ENCODE peak calls at places on chromosomes 13 and 19, in ten cellular contexts. C is M059J; B is activated CD4-positive, alpha-beta T cell treated with anti-CD3 and anti-CD28 coated beads for 48 hours; K is HuH-7; E is COLO829; P is GM20000; I is amniotic stem cell; S is small intestine; R is fibroblast of lung; D is lower leg skin. F is an unnamed sample.

GRCh38 chr13:50527612-50528509 is 315.6 kb downstream of the DLEU7 start:
- DNase-seq in R (no peak), D (no peak), C (peak), I (no peak), B (peak), K (no peak), E (no peak), P (no peak), S (no peak), F (no peak)

GRCh38 chr13:44305845-44306244 is 67.8 kb upstream of the SERP2 start:
- DNase-seq in S (no peak), R (peak), D (no peak), I (no peak), K (no peak), B (no peak), C (peak), E (no peak), P (no peak), F (no peak)

GRCh38 chr13:44211286-44211685 is 162.3 kb upstream of the SERP2 start:
- DNase-seq in C (no peak), B (no peak), R (no peak), K (no peak), D (no peak), I (no peak), P (no peak), S (no peak), E (no peak), F (no peak)

GRCh38 chr13:106905380-106906259 is 337.7 kb upstream of the ARGLU1 start:
- DNase-seq in B (no peak), K (no peak), S (no peak), I (no peak), P (no peak), E (no peak), C (no peak), D (no peak), R (no peak), F (no peak)

GRCh38 chr19:11274533-11275086 is 12.3 kb upstream of the DOCK6 start:
- DNase-seq in I (no peak), B (no peak), C (no peak), D (no peak), E (no peak), K (no peak), P (no peak), S (no peak), R (no peak), F (no peak)

GRCh38 chr13:93847162-93847561 is 620.6 kb downstream of the GPC6 start:
- DNase-seq in K (no peak), D (no peak), E (peak), P (no peak), R (peak), C (peak), S (no peak), I (peak), B (peak), F (no peak)

GRCh38 chr13:27792393-27793218 is at the start of gene GSX1:
- DNase-seq in C (peak), P (peak), D (no peak), R (peak), B (peak), K (peak), S (peak), I (no peak), E (peak), F (no peak)

GRCh38 chr19:44697670-44698034 is 1.3 kb upstream of the CEACAM16 start:
- DNase-seq in E (no peak), K (no peak), D (no peak), I (no peak), B (no peak), P (no peak), C (no peak), S (no peak), R (no peak), F (no peak)

F was measured in NCI-H2107.